ENCODE peak calls at places on chromosomes 5 and 9, in five cellular contexts. One of them, this sample, is unnamed.

GRCh38 chr5:17000296-17000939 is 64.3 kb upstream of the MYO10 start:
- DNase-seq in body of pancreas: no peak
- DNase-seq in naive thymus-derived CD4-positive, alpha-beta T cell: no peak
- DNase-seq in H7: no peak
- DNase-seq in iPS DF 6.9: no peak
- DNase-seq in this sample: no peak

GRCh38 chr5:93249651-93250289 is 331.2 kb downstream of the NR2F1-AS1 start:
- DNase-seq in body of pancreas: no peak
- DNase-seq in naive thymus-derived CD4-positive, alpha-beta T cell: no peak
- DNase-seq in H7: no peak
- DNase-seq in iPS DF 6.9: no peak
- DNase-seq in this sample: no peak

GRCh38 chr9:124617477-124618141 is 110.4 kb upstream of the NR5A1 start:
- DNase-seq in body of pancreas: peak
- DNase-seq in naive thymus-derived CD4-positive, alpha-beta T cell: peak
- DNase-seq in H7: peak
- DNase-seq in iPS DF 6.9: peak
- DNase-seq in this sample: peak

GRCh38 chr9:109604036-109604600 is 106.0 kb upstream of the PTPN3 start:
- DNase-seq in body of pancreas: no peak
- DNase-seq in naive thymus-derived CD4-positive, alpha-beta T cell: no peak
- DNase-seq in H7: no peak
- DNase-seq in iPS DF 6.9: no peak
- DNase-seq in this sample: no peak

GRCh38 chr5:134649163-134649916 is 755 bp downstream of the SEC24A start:
- DNase-seq in body of pancreas: peak
- DNase-seq in naive thymus-derived CD4-positive, alpha-beta T cell: no peak
- DNase-seq in H7: peak
- DNase-seq in iPS DF 6.9: no peak
- DNase-seq in this sample: peak

GRCh38 chr5:100950975-100951374 is 47.9 kb upstream of the ST8SIA4 start:
- DNase-seq in body of pancreas: no peak
- DNase-seq in naive thymus-derived CD4-positive, alpha-beta T cell: no peak
- DNase-seq in H7: no peak
- DNase-seq in iPS DF 6.9: no peak
- DNase-seq in this sample: no peak

GRCh38 chr9:134908524-134909364 is 9.0 kb downstream of the FCN1 start:
- DNase-seq in body of pancreas: no peak
- DNase-seq in naive thymus-derived CD4-positive, alpha-beta T cell: no peak
- DNase-seq in H7: no peak
- DNase-seq in iPS DF 6.9: no peak
- DNase-seq in this sample: no peak

GRCh38 chr5:10059611-10060379 is 189.9 kb downstream of the ATPSCKMT start:
- DNase-seq in body of pancreas: no peak
- DNase-seq in naive thymus-derived CD4-positive, alpha-beta T cell: no peak
- DNase-seq in H7: no peak
- DNase-seq in iPS DF 6.9: no peak
- DNase-seq in this sample: no peak

GRCh38 chr9:13567833-13568232 is 288.3 kb upstream of the MPDZ start:
- DNase-seq in body of pancreas: no peak
- DNase-seq in naive thymus-derived CD4-positive, alpha-beta T cell: no peak
- DNase-seq in H7: no peak
- DNase-seq in iPS DF 6.9: no peak
- DNase-seq in this sample: no peak

GRCh38 chr9:107102011-107102410 is 181.1 kb upstream of the RAD23B start:
- DNase-seq in body of pancreas: no peak
- DNase-seq in naive thymus-derived CD4-positive, alpha-beta T cell: no peak
- DNase-seq in H7: no peak
- DNase-seq in iPS DF 6.9: no peak
- DNase-seq in this sample: no peak

GRCh38 chr9:92716557-92716956 is 46.6 kb upstream of the IPPK start:
- DNase-seq in body of pancreas: peak
- DNase-seq in naive thymus-derived CD4-positive, alpha-beta T cell: peak
- DNase-seq in H7: peak
- DNase-seq in iPS DF 6.9: peak
- DNase-seq in this sample: peak

This sample was measured in immature natural killer cell.